ENCODE peak calls at places on chromosomes 4 and X, in four cellular contexts. G, T, J and Y are unnamed samples.

GRCh38 chrX:320126-320783 is 1.7 kb upstream of the GTPBP6 start:
- DNase-seq in G (peak; percentile 63), T (peak; percentile 43), J (peak; percentile 38), Y (no peak)

GRCh38 chr4:5039800-5040199 is 11.5 kb upstream of the STK32B start:
- DNase-seq in G (no peak), T (no peak), J (no peak), Y (no peak)

GRCh38 chr4:48340276-48340904 is 939 bp upstream of the SLAIN2 start:
- DNase-seq in G (no peak), T (peak; percentile 67), J (no peak), Y (peak; percentile 18)

GRCh38 chr4:82737354-82737753 is 61.2 kb downstream of the SCD5 start:
- DNase-seq in G (no peak), T (no peak), J (no peak), Y (no peak)

GRCh38 chr4:165379662-165380061 is 854 bp downstream of the CPE start:
- DNase-seq in G (no peak), T (peak; percentile 62), J (no peak), Y (no peak)

GRCh38 chr4:164252286-164252685 is 501.6 kb upstream of the SMIM31 start:
- DNase-seq in G (no peak), T (peak; percentile 88), J (no peak), Y (no peak)

GRCh38 chr4:76504613-76505465 is 69.8 kb downstream of the SHROOM3 start:
- DNase-seq in G (no peak), T (peak; percentile 53), J (no peak), Y (no peak)

GRCh38 chr4:4781936-4782754 is 77.3 kb upstream of the MSX1 start:
- DNase-seq in G (no peak), T (no peak), J (no peak), Y (no peak)

GRCh38 chr4:106318511-106318910 is 2.2 kb downstream of the AIMP1 start:
- DNase-seq in G (no peak), T (no peak), J (no peak), Y (no peak)

GRCh38 chr4:139887378-139887801 is 221.8 kb downstream of the MGST2 start:
- DNase-seq in G (no peak), T (no peak), J (no peak), Y (no peak)

GRCh38 chrX:49120104-49120503 is 3.4 kb downstream of the GPKOW start:
- DNase-seq in G (no peak), T (no peak), J (no peak), Y (no peak)

GRCh38 chr4:77963005-77963404 is 94.1 kb upstream of the FRAS1 start:
- DNase-seq in G (no peak), T (no peak), J (no peak), Y (no peak)

GRCh38 chr4:77958897-77959296 is 96.3 kb downstream of the MRPL1 start:
- DNase-seq in G (no peak), T (no peak), J (no peak), Y (no peak)

GRCh38 chr4:77960367-77960766 is 96.8 kb upstream of the FRAS1 start:
- DNase-seq in G (no peak), T (no peak), J (no peak), Y (no peak)

GRCh38 chr4:77956917-77957316 is 94.3 kb downstream of the MRPL1 start:
- DNase-seq in G (no peak), T (no peak), J (no peak), Y (no peak)

GRCh38 chr4:77959566-77960338 is 97.1 kb downstream of the MRPL1 start:
- DNase-seq in G (no peak), T (peak; percentile 80), J (no peak), Y (no peak)
- H3K4me3 ChIP-seq in G (no peak overlapping the region), T (no peak overlapping the region), J (no peak overlapping the region), Y (no peak overlapping the region)

DNA sequence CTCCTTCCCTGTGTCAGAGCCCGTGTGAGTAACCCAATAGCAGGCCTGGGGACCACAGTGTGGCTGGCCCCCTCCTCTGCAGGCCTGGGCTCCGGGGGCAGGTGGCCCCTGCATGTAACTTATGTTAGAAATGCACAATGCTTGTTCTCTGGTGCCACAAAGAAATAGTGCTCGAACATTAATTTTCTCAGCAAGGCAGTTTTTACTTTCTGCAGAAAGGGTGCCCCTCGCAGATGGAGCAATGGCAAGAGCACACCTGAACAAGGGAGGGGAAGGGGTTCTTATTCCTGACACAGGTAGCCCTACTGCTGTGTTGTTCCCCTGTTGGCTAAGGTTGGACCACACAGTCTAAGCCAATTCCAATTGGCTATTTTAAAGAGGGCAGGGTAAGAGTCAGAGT is 17.1 kb downstream of the TACC3 start:
- DNase-seq in G (no peak), T (no peak), J (no peak), Y (no peak)
- H3K36me3 ChIP-seq in G (peaks cover 8% of the 10 kb centered on the region), T (no peaks in the 10 kb centered on the region), J (peaks cover 100% of the 10 kb centered on the region), Y (peaks cover 60% of the 10 kb centered on the region)

GRCh38 chrX:18828832-18829404 is 121.5 kb downstream of the PPEF1 start:
- DNase-seq in G (no peak), T (no peak), J (no peak), Y (no peak)
- TF ChIP-seq CTCF in G (no peak), T (no peak), J (no peak), Y (no peak)

DNA sequence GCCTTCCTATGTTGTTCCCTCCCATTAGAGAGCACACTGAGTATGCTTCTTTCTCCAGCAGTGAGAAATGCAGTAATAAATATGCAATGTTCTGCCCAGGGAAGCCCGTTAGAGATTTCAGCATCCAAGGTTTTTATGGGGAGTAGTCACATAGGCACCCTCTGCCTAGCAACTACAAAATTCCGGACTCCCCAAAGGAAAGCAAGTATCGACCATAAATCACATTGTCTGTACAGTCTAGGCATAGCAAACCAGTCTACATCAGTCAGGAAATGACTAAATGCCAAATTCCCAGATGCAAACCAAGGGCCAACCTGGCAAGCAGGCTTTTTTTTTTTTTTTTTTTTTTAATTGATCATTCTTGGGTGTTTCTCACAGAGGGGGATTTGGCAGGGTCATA is 34.8 kb downstream of the GPR101 start:
- DNase-seq in G (no peak), T (no peak), J (no peak), Y (no peak)
- H3K4me3 ChIP-seq in G (no peak overlapping the region), T (no peak overlapping the region), J (no peak overlapping the region), Y (no peak overlapping the region)

DNA sequence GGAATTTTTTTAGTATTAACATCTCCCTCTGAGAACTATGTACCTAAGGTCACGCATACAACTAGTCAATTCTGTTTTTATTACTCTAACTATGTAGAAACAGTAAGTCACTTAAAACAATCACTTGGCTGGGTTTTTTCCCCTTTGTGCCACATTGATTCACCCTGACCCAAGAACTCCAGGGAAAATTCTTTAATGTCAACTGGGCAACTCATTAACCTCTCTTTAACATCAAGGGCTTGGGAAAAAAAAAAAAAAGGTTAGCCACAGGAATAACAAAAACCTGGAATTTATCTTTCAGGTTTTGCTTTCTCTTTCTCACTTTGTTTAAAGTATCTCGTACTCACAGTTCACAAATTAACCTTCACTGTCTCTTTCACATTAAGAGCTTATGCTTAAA is 8.1 kb downstream of the RPL9 start:
- DNase-seq in G (no peak), T (no peak), J (no peak), Y (no peak)
- H3K36me3 ChIP-seq in G (peaks cover 13% of the 10 kb centered on the region), T (peaks cover 31% of the 10 kb centered on the region), J (peaks cover 67% of the 10 kb centered on the region), Y (peaks cover 18% of the 10 kb centered on the region)

GRCh38 chr4:149980941-149981340 is 97.3 kb upstream of the DCLK2 start:
- DNase-seq in G (no peak), T (peak; percentile 55), J (no peak), Y (peak; percentile 20)
- TF ChIP-seq CTCF in G (peak; percentile 76), T (peak; percentile 79), J (peak; percentile 61), Y (peak; percentile 71)

GRCh38 chr4:189800545-189801088 is 140.1 kb upstream of the FRG1 start:
- DNase-seq in G (no peak), T (no peak), J (no peak), Y (no peak)

GRCh38 chr4:189804884-189805283 is 135.8 kb upstream of the FRG1 start:
- DNase-seq in G (no peak), T (no peak), J (no peak), Y (no peak)

GRCh38 chr4:189807031-189807430 is 133.6 kb upstream of the FRG1 start:
- DNase-seq in G (no peak), T (no peak), J (no peak), Y (no peak)

GRCh38 chr4:189806506-189806905 is 134.2 kb upstream of the FRG1 start:
- DNase-seq in G (no peak), T (no peak), J (no peak), Y (no peak)

GRCh38 chr4:189802884-189803283 is 137.8 kb upstream of the FRG1 start:
- DNase-seq in G (no peak), T (peak; percentile 44), J (no peak), Y (no peak)
- H3K4me3 ChIP-seq in G (no peak overlapping the region), T (no peak overlapping the region), J (no peak overlapping the region), Y (no peak overlapping the region)